ENCODE peak calls at places on chromosomes 16 and 17, in four cellular contexts. F is K562, U is H1, X is HepG2. M is an unnamed sample.
A peak's percentile ranks its signal among the peaks of the same experiment; 100 is the strongest.

GRCh38 chr16:13543850-13544249 is 376.1 kb upstream of the ERCC4 start:
- DNase-seq in U (no peak), F (no peak), X (no peak), M (no peak)

GRCh38 chr16:21283521-21284289 is 5.6 kb upstream of the CRYM start:
- DNase-seq in U (peak; percentile 87), F (peak; percentile 26), X (peak; percentile 51), M (no peak)

GRCh38 chr16:11784048-11784780 is 12.8 kb downstream of the ZC3H7A start:
- DNase-seq in F (no peak), X (no peak), U (no peak), M (no peak)

GRCh38 chr17:8629371-8630226 is 926 bp downstream of the MYH10 start:
- DNase-seq in U (peak; percentile 63), X (no peak), F (peak; percentile 78), M (no peak)

GRCh38 chr17:32697728-32698625 is 178.9 kb downstream of the MYO1D start:
- DNase-seq in X (peak; percentile 6), U (no peak), F (no peak), M (no peak)

GRCh38 chr17:43814714-43815113 is 18.2 kb downstream of the MPP3 start:
- DNase-seq in X (no peak), U (no peak), F (no peak), M (no peak)

GRCh38 chr16:17578921-17579876 is 108.4 kb upstream of the XYLT1 start:
- DNase-seq in U (peak; percentile 90), F (peak; percentile 64), X (peak; percentile 73), M (peak; percentile 28)

GRCh38 chr17:66737524-66737923 is 97.4 kb upstream of the CACNG5 start:
- DNase-seq in F (no peak), U (no peak), X (no peak), M (no peak)

GRCh38 chr17:51263001-51263400 is 2.7 kb downstream of the UTP18 start:
- DNase-seq in F (no peak), X (no peak), U (no peak), M (no peak)

GRCh38 chr17:6752068-6752909 is 3.6 kb upstream of the XAF1 start:
- DNase-seq in F (no peak), U (no peak), X (peak; percentile 81), M (no peak)

GRCh38 chr17:54736573-54736972 is 164.1 kb upstream of the TOM1L1 start:
- DNase-seq in F (no peak), U (no peak), X (no peak), M (no peak)

GRCh38 chr16:68893710-68894705 is 50.7 kb downstream of the TANGO6 start:
- DNase-seq in X (peak; percentile 35), U (peak; percentile 56), F (peak; percentile 23), M (no peak)

GRCh38 chr16:25228372-25228771 is 11.6 kb downstream of the AQP8 start:
- DNase-seq in U (no peak), F (no peak), X (no peak), M (no peak)

GRCh38 chr17:39404542-39405378 is 3.3 kb upstream of the FBXL20 start:
- DNase-seq in U (no peak), X (no peak), F (peak; percentile 43), M (no peak)

GRCh38 chr17:45895969-45896793 is 1.8 kb downstream of the MAPT start:
- DNase-seq in F (no peak), X (no peak), U (peak; percentile 60), M (no peak)

GRCh38 chr16:73082608-73083007 is 34.7 kb upstream of the ZFHX3 start:
- DNase-seq in U (no peak), F (no peak), X (peak; percentile 37), M (no peak)

DNA sequence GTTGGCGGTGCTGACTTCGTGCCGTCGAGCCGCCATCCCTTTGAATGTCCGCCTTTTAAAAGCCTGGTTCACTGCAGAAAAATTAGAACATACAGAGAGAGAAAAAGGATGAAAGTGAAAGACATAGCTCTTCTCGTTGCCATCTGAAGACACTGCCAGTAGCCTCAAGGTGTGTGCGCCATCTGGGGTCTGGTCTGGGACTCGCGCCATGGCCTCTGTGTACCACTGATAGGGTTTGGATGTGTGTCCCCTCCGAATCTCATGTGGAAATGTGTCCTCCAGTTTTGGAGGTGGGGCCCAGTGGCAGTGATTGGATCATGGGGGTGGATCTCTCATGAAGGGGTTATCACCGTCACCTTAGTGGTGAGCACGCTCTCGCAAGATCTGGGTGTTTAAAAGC is 15.5 kb downstream of the GSE1 start:
- DNase-seq in U (no peak), F (peak; percentile 41), X (no peak), M (no peak)
- TF ChIP-seq CBX5 in U (no peak), F (no peak), X (no peak), M (no peak)

GRCh38 chr16:31084584-31085298 is 4.0 kb downstream of the PRSS53 start:
- DNase-seq in X (no peak), F (no peak), U (no peak), M (no peak)

GRCh38 chr16:31087481-31087880 is 1.3 kb downstream of the PRSS53 start:
- DNase-seq in X (no peak), F (no peak), U (no peak), M (no peak)

GRCh38 chr16:31085371-31085770 is 3.4 kb downstream of the PRSS53 start:
- DNase-seq in F (no peak), X (no peak), U (no peak), M (no peak)

GRCh38 chr16:31086629-31086906 is 2.2 kb downstream of the PRSS53 start:
- DNase-seq in X (no peak), F (no peak), U (no peak), M (no peak)

DNA sequence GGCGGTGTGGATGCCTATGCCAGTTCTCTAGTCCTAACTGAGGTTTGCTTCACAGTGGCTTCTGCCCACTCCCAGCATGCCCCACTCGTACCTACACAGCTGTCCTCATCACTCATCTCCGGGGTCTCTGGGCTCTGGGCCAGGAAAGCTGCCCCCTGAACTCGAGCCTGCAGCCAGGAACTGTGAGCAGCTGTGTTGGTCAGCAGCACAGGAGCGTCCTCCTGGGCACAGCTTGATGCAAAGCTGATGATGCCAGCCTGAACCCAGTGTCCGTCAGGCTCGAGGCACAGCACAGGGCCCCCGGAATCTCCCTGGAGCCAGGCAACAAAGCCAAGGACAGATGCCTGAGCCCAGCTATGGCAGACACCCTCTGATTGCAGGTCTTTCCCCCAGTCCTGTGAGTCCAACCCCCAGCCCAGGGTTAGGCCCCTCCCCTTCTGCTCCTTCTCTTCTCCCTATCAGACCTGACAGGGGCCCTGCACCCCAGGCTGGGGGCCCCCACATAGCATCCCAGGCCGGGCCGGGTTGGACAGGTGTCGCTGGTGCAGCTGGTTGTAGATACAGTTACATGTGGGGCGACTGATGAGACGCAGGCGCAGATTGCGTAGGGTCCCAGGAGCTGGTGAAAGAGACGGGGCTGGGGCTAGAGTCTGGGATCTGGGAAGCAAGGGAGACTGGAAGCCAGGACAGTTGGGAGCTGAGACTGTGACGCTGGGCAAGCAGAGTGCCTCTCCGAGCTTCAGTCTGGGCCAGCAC is 2.7 kb downstream of the PRSS53 start:
- DNase-seq in X (no peak), F (no peak), U (no peak), M (no peak)
- TF ChIP-seq CBX5 in X (no peak), F (no peak), U (no peak), M (no peak)

GRCh38 chr16:67652578-67653130 is 7.4 kb downstream of the ACD start:
- DNase-seq in X (no peak), U (peak; percentile 83), F (peak; percentile 76), M (no peak)
- TF ChIP-seq CBX5 in X (no peak), U (no peak), F (no peak), M (no peak)

GRCh38 chr17:14204084-14204483 is 32.6 kb downstream of the CDRT15 start:
- DNase-seq in U (no peak), F (peak; percentile 59), X (no peak), M (no peak)
- TF ChIP-seq CBX5 in U (no peak), F (no peak), X (no peak), M (no peak)

GRCh38 chr17:80033840-80034239 is 1.8 kb downstream of the TBC1D16 start:
- DNase-seq in U (no peak), F (no peak), X (no peak), M (no peak)

GRCh38 chr17:80035937-80036714 is at the start of gene CCDC40:
- DNase-seq in X (peak; percentile 72), F (peak; percentile 68), U (peak; percentile 91), M (no peak)

GRCh38 chr17:80034654-80034976 is 1.1 kb downstream of the TBC1D16 start:
- DNase-seq in U (no peak), X (no peak), F (no peak), M (no peak)

GRCh38 chr17:80035687-80035936 is at the start of gene TBC1D16:
- DNase-seq in X (no peak), F (no peak), U (no peak), M (no peak)

DNA sequence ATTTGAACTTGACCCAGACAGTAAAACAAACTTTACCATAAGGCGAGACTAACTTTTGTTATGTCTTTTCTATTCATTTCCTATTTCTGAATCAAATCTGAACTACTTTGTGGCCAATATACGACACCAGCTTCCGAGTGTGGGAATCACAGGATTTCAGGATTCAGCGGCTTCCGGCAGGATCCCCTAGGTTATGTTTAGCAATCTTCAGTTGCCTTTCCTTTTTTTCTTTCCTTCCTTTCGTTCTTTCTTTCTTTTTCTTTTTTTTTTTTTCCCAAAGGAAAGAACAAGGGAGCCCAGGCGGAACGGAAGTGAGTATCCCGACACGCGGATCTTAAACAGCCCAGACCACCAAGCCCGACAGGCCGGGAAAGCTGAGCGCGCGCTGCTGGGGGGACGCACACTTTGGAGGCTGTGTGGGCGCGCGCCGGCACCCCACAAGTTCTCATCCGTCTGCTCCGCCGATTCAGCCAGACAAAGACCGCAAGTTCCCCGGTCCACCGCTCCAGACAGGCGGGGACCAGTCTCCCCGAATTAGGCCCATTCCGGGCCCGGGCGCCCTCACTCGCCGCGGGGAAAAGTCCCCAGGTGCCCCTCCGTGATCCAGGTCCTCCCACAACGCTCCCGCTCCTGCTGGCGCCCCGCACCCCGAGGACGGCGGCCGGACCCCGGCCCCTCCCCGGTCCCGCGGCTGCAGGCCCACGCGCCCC is 540 bp downstream of the TBC1D16 start:
- DNase-seq in U (peak; percentile 75), X (no peak), F (no peak), M (no peak)
- TF ChIP-seq CBX5 in U (no peak), X (no peak), F (no peak), M (no peak)

DNA sequence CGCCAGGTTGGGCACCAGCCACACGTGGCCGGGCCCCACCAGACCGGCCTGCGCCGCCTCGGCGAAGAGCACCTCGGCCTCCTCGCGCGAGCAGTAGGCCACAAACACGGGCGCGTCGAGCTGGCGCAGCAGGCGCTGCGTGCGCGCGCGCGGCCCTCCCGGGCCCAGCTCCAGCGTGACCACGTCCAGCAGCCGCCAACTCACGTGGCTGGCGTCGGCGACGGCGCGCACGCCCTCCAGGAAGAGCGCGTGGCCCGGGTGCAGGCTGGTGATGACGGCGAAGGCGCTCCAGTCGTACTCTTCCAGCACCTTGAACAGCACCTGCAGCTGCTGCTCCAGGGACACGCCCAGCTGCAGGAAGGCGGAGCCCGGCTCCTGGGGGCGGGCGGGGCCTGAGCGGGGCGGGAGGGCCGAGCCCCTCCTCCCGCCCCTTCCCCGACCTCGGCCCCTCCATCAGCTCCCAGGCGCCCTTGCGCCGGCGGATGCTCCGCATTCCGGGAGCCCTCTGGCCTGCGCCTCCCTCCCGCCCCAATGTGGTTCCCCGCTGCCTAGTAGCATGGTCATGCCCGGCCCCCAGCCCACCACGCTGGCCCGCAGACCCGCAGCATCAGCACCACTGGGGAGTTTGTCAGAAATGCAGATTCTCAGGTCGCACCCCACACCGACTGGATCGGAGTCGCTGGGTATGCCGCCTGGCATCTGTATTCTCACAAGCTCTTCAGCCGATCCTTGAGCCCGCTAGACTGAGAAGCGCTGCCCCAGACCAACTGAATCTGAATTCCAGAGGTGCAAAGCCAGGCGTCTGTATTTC is 7.2 kb downstream of the GRIN2C start:
- DNase-seq in X (peak; percentile 67), F (peak; percentile 81), U (peak; percentile 86), M (no peak)
- TF ChIP-seq CBX5 in X (peak; percentile 9), F (no peak), U (no peak), M (no peak)

M was measured in GM12878.